ENCODE peak calls at places on chromosomes 4 and X, in four cellular contexts. C, H, W and D are unnamed samples.

GRCh38 chr4:30722092-30722915 is 2.1 kb downstream of the PCDH7 start:
- DNase-seq in C (no peak), H (no peak), W (no peak), D (peak)

GRCh38 chr4:139082750-139083532 is 67.4 kb downstream of the NOCT start:
- DNase-seq in C (peak), H (peak), W (peak), D (peak)

GRCh38 chrX:111133389-111133788 is 37.4 kb downstream of the PAK3 start:
- DNase-seq in C (no peak), H (no peak), W (no peak), D (no peak)

GRCh38 chrX:78104447-78105176 is 564 bp downstream of the PGK1 start:
- DNase-seq in C (peak), H (no peak), W (peak), D (peak)

GRCh38 chr4:17713779-17714178 is 67.6 kb downstream of the FAM184B start:
- DNase-seq in C (no peak), H (no peak), W (no peak), D (no peak)

GRCh38 chr4:172957216-172957615 is 211.4 kb upstream of the GALNT7 start:
- DNase-seq in C (no peak), H (no peak), W (no peak), D (no peak)

GRCh38 chr4:54645830-54646229 is 11.9 kb upstream of the KIT start:
- DNase-seq in C (no peak), H (no peak), W (no peak), D (no peak)

GRCh38 chrX:109632906-109633504 is 8.0 kb upstream of the KCNE5 start:
- DNase-seq in C (peak), H (peak), W (no peak), D (no peak)

GRCh38 chr4:110119347-110119746 is 79.1 kb downstream of the ELOVL6 start:
- DNase-seq in C (no peak), H (no peak), W (no peak), D (no peak)

GRCh38 chr4:69147334-69147733 is 51.1 kb downstream of the UGT2B7 start:
- DNase-seq in C (no peak), H (no peak), W (no peak), D (no peak)

GRCh38 chr4:140004580-140005314 is 149.2 kb downstream of the MAML3 start:
- DNase-seq in C (peak), H (peak), W (no peak), D (peak)

GRCh38 chr4:142169216-142169615 is 532.8 kb downstream of the IL15 start:
- DNase-seq in C (no peak), H (no peak), W (no peak), D (no peak)

GRCh38 chr4:113617195-113617594 is 144.3 kb downstream of the CAMK2D start:
- DNase-seq in C (no peak), H (no peak), W (no peak), D (no peak)

GRCh38 chrX:154761977-154762528 is 611 bp upstream of the DKC1 start:
- DNase-seq in C (no peak), H (no peak), W (no peak), D (no peak)

GRCh38 chr4:75494563-75494962 is 19.6 kb downstream of the RCHY1 start:
- DNase-seq in C (peak), H (no peak), W (no peak), D (peak)

GRCh38 chr4:183905081-183905592 is at the start of gene STOX2:
- DNase-seq in C (no peak), H (peak), W (no peak), D (no peak)

GRCh38 chr4:86939737-86940141 is 4.9 kb downstream of the AFF1 start:
- DNase-seq in C (no peak), H (no peak), W (no peak), D (no peak)

GRCh38 chr4:123602007-123602406 is 205.4 kb downstream of the SPRY1 start:
- DNase-seq in C (no peak), H (no peak), W (no peak), D (no peak)

GRCh38 chr4:8188085-8188484 is 11.0 kb upstream of the SH3TC1 start:
- DNase-seq in C (no peak), H (no peak), W (no peak), D (no peak)

GRCh38 chr4:105683038-105683437 is 25.5 kb downstream of the INTS12 start:
- DNase-seq in C (no peak), H (no peak), W (no peak), D (no peak)

GRCh38 chrX:76127341-76127740 is 45.5 kb upstream of the PBDC1 start:
- DNase-seq in C (no peak), H (no peak), W (no peak), D (no peak)

GRCh38 chrX:54452920-54453319 is 12.7 kb downstream of the TSR2 start:
- DNase-seq in C (no peak), H (peak), W (no peak), D (peak)

GRCh38 chr4:8010618-8011017 is 71.0 kb upstream of the AFAP1 start:
- DNase-seq in C (peak), H (no peak), W (no peak), D (no peak)